ENCODE peak calls at places on chromosomes 16 and 17, in six cellular contexts. I, Z, C, O, N and W are unnamed samples.

GRCh38 chr17:49738456-49739163 is 25.3 kb downstream of the FAM117A start:
- DNase-seq in N (no peak), I (no peak), Z (no peak), C (no peak), O (no peak), W (no peak)

GRCh38 chr17:49565948-49566491 is 9.7 kb upstream of the NXPH3 start:
- DNase-seq in N (no peak), Z (no peak), C (peak; percentile 77), I (peak; percentile 20), O (peak; percentile 87), W (peak; percentile 72)

GRCh38 chr17:73494096-73494954 is 149.9 kb downstream of the SDK2 start:
- DNase-seq in C (no peak), Z (no peak), O (no peak), I (no peak), N (no peak), W (no peak)

GRCh38 chr16:13305019-13305755 is 403.8 kb downstream of the SHISA9 start:
- DNase-seq in N (no peak), O (no peak), Z (peak; percentile 34), C (no peak), I (no peak), W (no peak)

GRCh38 chr16:21264226-21265036 is 13.7 kb downstream of the CRYM start:
- DNase-seq in Z (peak; percentile 17), O (no peak), N (no peak), C (peak; percentile 42), I (peak; percentile 58), W (no peak)

GRCh38 chr17:29420128-29420527 is 30.0 kb downstream of the TAOK1 start:
- DNase-seq in O (no peak), N (no peak), C (no peak), I (no peak), Z (no peak), W (no peak)

GRCh38 chr17:32746280-32746679 is 130.6 kb downstream of the MYO1D start:
- DNase-seq in I (no peak), N (no peak), C (no peak), Z (no peak), O (no peak), W (no peak)

GRCh38 chr16:67246081-67246944 is 968 bp downstream of the FHOD1 start:
- DNase-seq in Z (peak; percentile 84), C (peak; percentile 88), N (peak; percentile 97), O (peak; percentile 95), I (peak; percentile 95), W (peak; percentile 77)

GRCh38 chr16:46848768-46849764 is 18.1 kb upstream of the C16orf87 start:
- DNase-seq in I (no peak), N (no peak), C (no peak), Z (no peak), O (no peak), W (no peak)

GRCh38 chr17:10614536-10615155 is 42.5 kb downstream of the MYH3 start:
- DNase-seq in C (peak; percentile 29), I (peak; percentile 66), N (peak; percentile 86), O (no peak), Z (peak; percentile 70), W (no peak)

GRCh38 chr16:85767569-85767968 is 16.7 kb upstream of the C16orf74 start:
- DNase-seq in C (no peak), N (no peak), I (no peak), Z (peak; percentile 91), O (no peak), W (peak; percentile 46)

GRCh38 chr17:71472809-71473789 is 647.7 kb upstream of the SOX9 start:
- DNase-seq in N (peak; percentile 84), I (peak; percentile 38), Z (peak; percentile 70), O (no peak), C (peak; percentile 6), W (peak; percentile 24)

GRCh38 chr17:28982191-28982793 is 23.5 kb downstream of the SEZ6 start:
- DNase-seq in Z (no peak), N (no peak), C (peak; percentile 43), O (no peak), I (peak; percentile 35), W (no peak)

GRCh38 chr16:53129281-53130192 is 74.7 kb downstream of the CHD9 start:
- DNase-seq in C (no peak), Z (peak; percentile 53), I (peak; percentile 39), N (peak; percentile 45), O (no peak), W (peak; percentile 75)

GRCh38 chr16:64589836-64590235 is 532.0 kb downstream of the CDH11 start:
- DNase-seq in C (no peak), I (no peak), Z (peak; percentile 81), N (no peak), O (no peak), W (peak; percentile 55)

GRCh38 chr16:75466760-75467159 is 2.3 kb upstream of the TMEM170A start:
- DNase-seq in Z (no peak), I (no peak), O (no peak), C (no peak), N (no peak), W (no peak)

GRCh38 chr17:38454528-38454927 is 26.3 kb downstream of the ARHGAP23 start:
- DNase-seq in O (peak; percentile 63), N (no peak), C (peak; percentile 90), Z (peak; percentile 86), I (peak; percentile 28), W (no peak)

GRCh38 chr16:65202461-65202860 is 80.6 kb upstream of the CDH11 start:
- DNase-seq in N (no peak), I (no peak), C (no peak), Z (peak; percentile 44), O (no peak), W (no peak)

GRCh38 chr16:65122974-65123845 is 1.3 kb upstream of the CDH11 start:
- DNase-seq in N (peak; percentile 59), O (peak; percentile 26), Z (peak; percentile 79), C (peak; percentile 58), I (peak; percentile 55), W (no peak)

GRCh38 chr16:70688266-70688742 is 2.5 kb upstream of the MTSS2 start:
- DNase-seq in C (no peak), N (peak; percentile 60), O (peak; percentile 57), I (peak; percentile 38), Z (peak; percentile 89), W (no peak)

GRCh38 chr17:2687074-2687418 is 24.5 kb downstream of the CLUH start:
- DNase-seq in N (no peak), Z (no peak), O (no peak), C (no peak), I (no peak), W (no peak)

GRCh38 chr16:57134982-57135381 is 42.6 kb downstream of the CPNE2 start:
- DNase-seq in I (peak; percentile 79), Z (no peak), N (no peak), O (no peak), C (no peak), W (no peak)

GRCh38 chr16:26133401-26133800 is 441.6 kb downstream of the HS3ST4 start:
- DNase-seq in C (no peak), N (no peak), I (no peak), O (no peak), Z (no peak), W (no peak)

GRCh38 chr17:17063546-17064122 is 21.4 kb downstream of the MPRIP start:
- DNase-seq in N (no peak), C (peak; percentile 56), Z (peak; percentile 44), O (peak; percentile 39), I (no peak), W (no peak)

GRCh38 chr16:48277158-48277557 is 29.8 kb upstream of the ABCC11 start:
- DNase-seq in Z (no peak), I (peak; percentile 41), O (peak; percentile 54), N (no peak), C (no peak), W (no peak)

GRCh38 chr17:72492494-72492893 is 371.7 kb downstream of the SOX9 start:
- DNase-seq in C (no peak), Z (no peak), N (no peak), I (no peak), O (no peak), W (no peak)

GRCh38 chr17:72489273-72489641 is 368.4 kb downstream of the SOX9 start:
- DNase-seq in Z (no peak), C (no peak), I (no peak), O (no peak), N (no peak), W (no peak)

GRCh38 chr17:72488542-72489272 is 367.9 kb downstream of the SOX9 start:
- DNase-seq in I (no peak), N (no peak), Z (no peak), O (peak; percentile 36), C (no peak), W (no peak)

GRCh38 chr17:72492941-72493340 is 372.1 kb downstream of the SOX9 start:
- DNase-seq in N (no peak), C (no peak), Z (no peak), I (no peak), O (no peak), W (no peak)

GRCh38 chr17:72491102-72491501 is 370.3 kb downstream of the SOX9 start:
- DNase-seq in O (no peak), Z (no peak), I (no peak), N (no peak), C (no peak), W (no peak)
- H3K4me3 ChIP-seq in O (no peak overlapping the region), Z (no peak overlapping the region), I (no peak overlapping the region), N (no peak overlapping the region), C (no peak overlapping the region), W (no peak overlapping the region)

GRCh38 chr17:79833110-79833450 is 6.2 kb downstream of the CBX4 start:
- DNase-seq in I (no peak), N (no peak), Z (no peak), O (no peak), C (no peak), W (no peak)

GRCh38 chr17:79833744-79834574 is 5.3 kb downstream of the CBX4 start:
- DNase-seq in N (peak; percentile 62), I (peak; percentile 20), Z (no peak), O (no peak), C (no peak), W (no peak)

GRCh38 chr17:79831367-79832210 is 7.7 kb downstream of the CBX4 start:
- DNase-seq in N (peak; percentile 73), O (peak; percentile 91), C (peak; percentile 73), I (peak; percentile 59), Z (no peak), W (no peak)

GRCh38 chr17:79830763-79831366 is 8.4 kb downstream of the CBX4 start:
- DNase-seq in C (no peak), Z (no peak), I (no peak), O (no peak), N (no peak), W (no peak)

GRCh38 chr17:79832211-79833109 is 6.8 kb downstream of the CBX4 start:
- DNase-seq in O (peak; percentile 55), C (peak; percentile 24), N (peak; percentile 79), I (peak; percentile 47), Z (no peak), W (no peak)
- H3K4me3 ChIP-seq in O (peak overlapping the region; percentile 43), C (peak overlapping the region; percentile 38), N (peak overlapping the region; percentile 61), I (no peak overlapping the region), Z (no peak overlapping the region), W (no peak overlapping the region)

DNA sequence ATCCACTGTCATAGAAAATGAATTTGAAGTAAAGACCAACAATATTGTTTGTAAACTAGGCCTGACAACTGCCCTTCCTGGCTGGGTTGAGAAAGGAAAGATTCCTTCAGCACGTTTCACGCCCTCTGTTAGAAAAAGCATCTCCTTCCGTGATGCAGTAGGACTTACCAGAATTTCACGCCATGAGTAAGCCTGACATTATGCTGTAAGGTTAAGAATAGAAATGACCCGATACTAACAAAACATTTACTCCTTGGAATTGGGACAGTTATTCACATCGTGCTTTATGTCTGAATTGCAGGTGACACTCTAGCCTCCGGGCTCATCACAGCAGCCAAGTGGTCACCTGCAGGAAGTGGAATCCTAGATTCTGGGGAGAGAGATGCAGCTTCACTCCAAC is 17.6 kb downstream of the MARCHF10 start:
- DNase-seq in N (no peak), C (no peak), I (no peak), Z (peak; percentile 88), O (no peak), W (peak; percentile 75)
- H3K4me3 ChIP-seq in N (no peak overlapping the region), C (no peak overlapping the region), I (no peak overlapping the region), Z (no peak overlapping the region), O (no peak overlapping the region), W (no peak overlapping the region)

GRCh38 chr16:28210264-28210663 is 1.5 kb downstream of the XPO6 start:
- DNase-seq in C (no peak), I (no peak), N (no peak), Z (no peak), O (no peak), W (no peak)
- H3K4me3 ChIP-seq in C (peak overlapping the region; percentile 87), I (no peak overlapping the region), N (peak overlapping the region; percentile 90), Z (peak overlapping the region; percentile 86), O (peak overlapping the region; percentile 93), W (peak overlapping the region; percentile 73)